ENCODE peak calls at places on chromosomes 16 and 17, in eight cellular contexts. R is NCI-H1105; S is non-pigmented ciliary epithelial cell; E is glomerular endothelial cell; Y is AML-193; C is activated naive CD4-positive, alpha-beta T cell; M is tibial artery; O is stimulated activated naive CD4-positive, alpha-beta T cell treated with Interleukin-2 at 50 U/mL for 16 hours. P is an unnamed sample.

GRCh38 chr17:82936768-82937171 is 96.9 kb upstream of the ZNF750 start:
- DNase-seq in R (no peak), S (no peak), E (no peak), Y (no peak), C (no peak), M (no peak), O (no peak), P (no peak)

GRCh38 chr16:8727857-8728618 is 53.6 kb downstream of the ABAT start:
- DNase-seq in R (no peak), S (no peak), E (no peak), Y (no peak), C (no peak), M (no peak), O (no peak), P (no peak)

GRCh38 chr17:45131294-45131615 is 1.1 kb downstream of the PLCD3 start:
- DNase-seq in R (no peak), S (no peak), E (no peak), Y (no peak), C (no peak), M (no peak), O (no peak), P (no peak)

GRCh38 chr17:50765454-50766221 is 1.7 kb downstream of the ANKRD40CL start:
- DNase-seq in R (no peak), S (no peak), E (no peak), Y (peak; percentile 80), C (no peak), M (no peak), O (no peak), P (no peak)

GRCh38 chr17:62664336-62665120 is 37.1 kb downstream of the MRC2 start:
- DNase-seq in R (no peak), S (no peak), E (no peak), Y (no peak), C (no peak), M (no peak), O (no peak), P (no peak)

GRCh38 chr16:67277294-67277998 is 1.9 kb upstream of the PLEKHG4 start:
- DNase-seq in R (no peak), S (peak; percentile 97), E (peak; percentile 23), Y (peak; percentile 33), C (no peak), M (peak; percentile 59), O (no peak), P (no peak)

GRCh38 chr17:51640108-51640622 is 379.8 kb downstream of the UTP18 start:
- DNase-seq in R (no peak), S (no peak), E (no peak), Y (peak; percentile 30), C (no peak), M (no peak), O (no peak), P (no peak)

GRCh38 chr17:27808629-27809028 is 8.3 kb upstream of the NOS2 start:
- DNase-seq in R (no peak), S (no peak), E (no peak), Y (no peak), C (no peak), M (no peak), O (no peak), P (no peak)

GRCh38 chr17:41140360-41141132 is at the start of gene KRTAP4-6:
- DNase-seq in R (no peak), S (peak; percentile 76), E (no peak), Y (no peak), C (no peak), M (no peak), O (no peak), P (no peak)

GRCh38 chr16:57771141-57771785 is 31.0 kb downstream of the KIFC3 start:
- DNase-seq in R (no peak), S (no peak), E (no peak), Y (no peak), C (no peak), M (no peak), O (no peak), P (no peak)

P was measured in nephron progenitor cell.